ENCODE peak calls at places on chromosome 14, in eight cellular contexts. One of them, this sample, is unnamed.

GRCh38 chr14:69152181-69152943 is 557 bp downstream of the DCAF5 start:
- DNase-seq in lower lobe of right lung: no peak
- DNase-seq in fibroblast of pulmonary artery: peak; percentile 37
- DNase-seq in choroid plexus epithelial cell: peak; percentile 51
- DNase-seq in hepatocyte: peak; percentile 63
- DNase-seq in dorsolateral prefrontal cortex: no peak
- DNase-seq in endothelial cell: peak; percentile 35
- DNase-seq in astrocyte of the cerebellum: no peak
- DNase-seq in this sample: no peak

GRCh38 chr14:35196571-35196970 is 74.2 kb downstream of the PRORP start:
- DNase-seq in lower lobe of right lung: no peak
- DNase-seq in fibroblast of pulmonary artery: no peak
- DNase-seq in choroid plexus epithelial cell: no peak
- DNase-seq in hepatocyte: no peak
- DNase-seq in dorsolateral prefrontal cortex: no peak
- DNase-seq in endothelial cell: no peak
- DNase-seq in astrocyte of the cerebellum: no peak
- DNase-seq in this sample: no peak

GRCh38 chr14:59540852-59541251 is 35.8 kb downstream of the CCDC175 start:
- DNase-seq in lower lobe of right lung: no peak
- DNase-seq in fibroblast of pulmonary artery: no peak
- DNase-seq in choroid plexus epithelial cell: no peak
- DNase-seq in hepatocyte: no peak
- DNase-seq in dorsolateral prefrontal cortex: no peak
- DNase-seq in endothelial cell: no peak
- DNase-seq in astrocyte of the cerebellum: no peak
- DNase-seq in this sample: no peak

GRCh38 chr14:44662250-44662891 is 155.3 kb upstream of the FSCB start:
- DNase-seq in lower lobe of right lung: no peak
- DNase-seq in fibroblast of pulmonary artery: no peak
- DNase-seq in choroid plexus epithelial cell: no peak
- DNase-seq in hepatocyte: no peak
- DNase-seq in dorsolateral prefrontal cortex: no peak
- DNase-seq in endothelial cell: no peak
- DNase-seq in astrocyte of the cerebellum: no peak
- DNase-seq in this sample: no peak

GRCh38 chr14:78412475-78412874 is 242.3 kb downstream of the NRXN3 start:
- DNase-seq in lower lobe of right lung: no peak
- DNase-seq in fibroblast of pulmonary artery: no peak
- DNase-seq in choroid plexus epithelial cell: no peak
- DNase-seq in hepatocyte: no peak
- DNase-seq in dorsolateral prefrontal cortex: no peak
- DNase-seq in endothelial cell: no peak
- DNase-seq in astrocyte of the cerebellum: peak; percentile 49
- DNase-seq in this sample: no peak

GRCh38 chr14:75979071-75979571 is 2.7 kb downstream of the TGFB3 start:
- DNase-seq in lower lobe of right lung: no peak
- DNase-seq in fibroblast of pulmonary artery: peak; percentile 59
- DNase-seq in choroid plexus epithelial cell: peak; percentile 73
- DNase-seq in hepatocyte: peak; percentile 62
- DNase-seq in dorsolateral prefrontal cortex: no peak
- DNase-seq in endothelial cell: peak; percentile 53
- DNase-seq in astrocyte of the cerebellum: no peak
- DNase-seq in this sample: peak; percentile 39

GRCh38 chr14:63781686-63782085 is 53.8 kb upstream of the SGPP1 start:
- DNase-seq in lower lobe of right lung: no peak
- DNase-seq in fibroblast of pulmonary artery: no peak
- DNase-seq in choroid plexus epithelial cell: no peak
- DNase-seq in hepatocyte: no peak
- DNase-seq in dorsolateral prefrontal cortex: no peak
- DNase-seq in endothelial cell: no peak
- DNase-seq in astrocyte of the cerebellum: no peak
- DNase-seq in this sample: peak; percentile 19

GRCh38 chr14:102806447-102806846 is 29.2 kb downstream of the TRAF3 start:
- DNase-seq in lower lobe of right lung: no peak
- DNase-seq in fibroblast of pulmonary artery: no peak
- DNase-seq in choroid plexus epithelial cell: no peak
- DNase-seq in hepatocyte: no peak
- DNase-seq in dorsolateral prefrontal cortex: no peak
- DNase-seq in endothelial cell: no peak
- DNase-seq in astrocyte of the cerebellum: no peak
- DNase-seq in this sample: no peak

GRCh38 chr14:20499108-20499507 is 6.2 kb upstream of the RNASE10 start:
- DNase-seq in lower lobe of right lung: no peak
- DNase-seq in fibroblast of pulmonary artery: no peak
- DNase-seq in choroid plexus epithelial cell: peak; percentile 40
- DNase-seq in hepatocyte: no peak
- DNase-seq in dorsolateral prefrontal cortex: no peak
- DNase-seq in endothelial cell: no peak
- DNase-seq in astrocyte of the cerebellum: no peak
- DNase-seq in this sample: no peak

GRCh38 chr14:90740946-90741681 is 75.1 kb downstream of the TTC7B start:
- DNase-seq in lower lobe of right lung: no peak
- DNase-seq in fibroblast of pulmonary artery: no peak
- DNase-seq in choroid plexus epithelial cell: no peak
- DNase-seq in hepatocyte: no peak
- DNase-seq in dorsolateral prefrontal cortex: no peak
- DNase-seq in endothelial cell: no peak
- DNase-seq in astrocyte of the cerebellum: no peak
- DNase-seq in this sample: no peak

GRCh38 chr14:90742709-90743108 is 73.5 kb downstream of the TTC7B start:
- DNase-seq in lower lobe of right lung: no peak
- DNase-seq in fibroblast of pulmonary artery: no peak
- DNase-seq in choroid plexus epithelial cell: no peak
- DNase-seq in hepatocyte: no peak
- DNase-seq in dorsolateral prefrontal cortex: no peak
- DNase-seq in endothelial cell: no peak
- DNase-seq in astrocyte of the cerebellum: no peak
- DNase-seq in this sample: no peak

GRCh38 chr14:90740081-90740480 is 76.1 kb downstream of the TTC7B start:
- DNase-seq in lower lobe of right lung: no peak
- DNase-seq in fibroblast of pulmonary artery: no peak
- DNase-seq in choroid plexus epithelial cell: no peak
- DNase-seq in hepatocyte: no peak
- DNase-seq in dorsolateral prefrontal cortex: no peak
- DNase-seq in endothelial cell: no peak
- DNase-seq in astrocyte of the cerebellum: no peak
- DNase-seq in this sample: no peak

GRCh38 chr14:90742252-90742651 is 74.0 kb downstream of the TTC7B start:
- DNase-seq in lower lobe of right lung: no peak
- DNase-seq in fibroblast of pulmonary artery: no peak
- DNase-seq in choroid plexus epithelial cell: no peak
- DNase-seq in hepatocyte: no peak
- DNase-seq in dorsolateral prefrontal cortex: no peak
- DNase-seq in endothelial cell: no peak
- DNase-seq in astrocyte of the cerebellum: no peak
- DNase-seq in this sample: no peak

GRCh38 chr14:90741682-90741946 is 74.6 kb downstream of the TTC7B start:
- DNase-seq in lower lobe of right lung: no peak
- DNase-seq in fibroblast of pulmonary artery: no peak
- DNase-seq in choroid plexus epithelial cell: no peak
- DNase-seq in hepatocyte: no peak
- DNase-seq in dorsolateral prefrontal cortex: no peak
- DNase-seq in endothelial cell: no peak
- DNase-seq in astrocyte of the cerebellum: no peak
- DNase-seq in this sample: no peak
- TF ChIP-seq CTCF in lower lobe of right lung: no peak
- TF ChIP-seq CTCF in fibroblast of pulmonary artery: no peak
- TF ChIP-seq CTCF in choroid plexus epithelial cell: no peak
- TF ChIP-seq CTCF in hepatocyte: no peak
- TF ChIP-seq CTCF in dorsolateral prefrontal cortex: no peak
- TF ChIP-seq CTCF in endothelial cell: no peak
- TF ChIP-seq CTCF in astrocyte of the cerebellum: no peak
- TF ChIP-seq CTCF in this sample: no peak

DNA sequence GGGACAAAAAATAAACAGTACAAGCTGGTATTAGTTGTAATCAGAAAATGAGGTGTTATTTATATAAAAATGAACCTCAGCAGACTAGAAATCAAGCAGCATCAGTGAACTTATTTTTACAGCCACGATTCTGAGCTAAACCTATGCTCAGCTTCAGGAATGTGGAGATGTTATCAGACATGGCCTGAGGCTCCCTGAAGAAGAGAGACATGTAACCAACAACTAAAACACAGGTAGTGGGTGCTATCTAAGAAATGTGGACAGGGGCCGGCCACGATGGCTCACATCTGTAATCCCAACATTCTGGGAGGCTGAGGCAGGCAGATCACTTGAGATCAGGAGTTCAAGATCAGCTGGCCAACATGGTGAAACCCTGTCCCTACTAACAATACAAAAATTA is 534.3 kb downstream of the VRK1 start:
- DNase-seq in lower lobe of right lung: no peak
- DNase-seq in fibroblast of pulmonary artery: no peak
- DNase-seq in choroid plexus epithelial cell: no peak
- DNase-seq in hepatocyte: no peak
- DNase-seq in dorsolateral prefrontal cortex: no peak
- DNase-seq in endothelial cell: no peak
- DNase-seq in astrocyte of the cerebellum: no peak
- DNase-seq in this sample: no peak
- TF ChIP-seq CTCF in lower lobe of right lung: no peak
- TF ChIP-seq CTCF in fibroblast of pulmonary artery: no peak
- TF ChIP-seq CTCF in choroid plexus epithelial cell: no peak
- TF ChIP-seq CTCF in hepatocyte: no peak
- TF ChIP-seq CTCF in dorsolateral prefrontal cortex: no peak
- TF ChIP-seq CTCF in endothelial cell: no peak
- TF ChIP-seq CTCF in astrocyte of the cerebellum: no peak
- TF ChIP-seq CTCF in this sample: no peak

GRCh38 chr14:51704465-51705050 is 52.8 kb downstream of the FRMD6 start:
- DNase-seq in lower lobe of right lung: no peak
- DNase-seq in fibroblast of pulmonary artery: no peak
- DNase-seq in choroid plexus epithelial cell: peak; percentile 66
- DNase-seq in hepatocyte: no peak
- DNase-seq in dorsolateral prefrontal cortex: no peak
- DNase-seq in endothelial cell: peak; percentile 6
- DNase-seq in astrocyte of the cerebellum: no peak
- DNase-seq in this sample: no peak
- TF ChIP-seq CTCF in lower lobe of right lung: no peak
- TF ChIP-seq CTCF in fibroblast of pulmonary artery: no peak
- TF ChIP-seq CTCF in choroid plexus epithelial cell: peak; percentile 23
- TF ChIP-seq CTCF in hepatocyte: no peak
- TF ChIP-seq CTCF in dorsolateral prefrontal cortex: no peak
- TF ChIP-seq CTCF in endothelial cell: no peak
- TF ChIP-seq CTCF in astrocyte of the cerebellum: no peak
- TF ChIP-seq CTCF in this sample: no peak

DNA sequence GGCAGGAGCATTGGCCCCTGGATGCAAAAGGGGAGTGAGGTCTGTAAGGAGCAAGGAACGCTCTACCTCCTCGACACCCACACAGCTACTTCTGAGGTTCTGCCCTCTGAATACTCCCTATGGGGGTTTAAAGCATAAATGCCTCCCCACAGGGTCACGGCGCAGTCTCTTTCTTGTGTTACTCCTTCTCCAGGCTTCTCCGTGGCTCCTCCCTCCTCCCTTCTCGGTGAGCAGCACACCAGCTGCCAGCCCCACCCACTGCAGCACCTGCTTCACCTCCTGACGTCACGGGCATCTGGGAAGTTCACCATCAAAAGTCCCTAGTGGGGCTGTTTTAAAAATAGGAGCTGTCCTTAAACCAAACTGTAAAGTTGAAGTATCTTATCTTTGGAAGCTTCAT is 67.3 kb downstream of the SPTB start:
- DNase-seq in lower lobe of right lung: peak; percentile 71
- DNase-seq in fibroblast of pulmonary artery: no peak
- DNase-seq in choroid plexus epithelial cell: no peak
- DNase-seq in hepatocyte: peak; percentile 81
- DNase-seq in dorsolateral prefrontal cortex: no peak
- DNase-seq in endothelial cell: no peak
- DNase-seq in astrocyte of the cerebellum: no peak
- DNase-seq in this sample: no peak
- TF ChIP-seq CTCF in lower lobe of right lung: no peak
- TF ChIP-seq CTCF in fibroblast of pulmonary artery: no peak
- TF ChIP-seq CTCF in choroid plexus epithelial cell: no peak
- TF ChIP-seq CTCF in hepatocyte: no peak
- TF ChIP-seq CTCF in dorsolateral prefrontal cortex: no peak
- TF ChIP-seq CTCF in endothelial cell: no peak
- TF ChIP-seq CTCF in astrocyte of the cerebellum: no peak
- TF ChIP-seq CTCF in this sample: no peak

This sample was measured in adrenal gland.